ENCODE peak calls at places on chromosomes 5 and 9, in ten cellular contexts. Y is GM06990, D is natural killer cell, A is colonic mucosa, G is MM.1S, R is suprapubic skin, V is BJ, C is A549, U is AG04450, K is choroid plexus epithelial cell. Z is an unnamed sample.

GRCh38 chr9:88313364-88314220 is 74.7 kb upstream of the SPIN1 start:
- DNase-seq in C (no peak), Y (no peak), D (no peak), V (no peak), R (no peak), K (no peak), U (no peak), A (no peak), G (no peak), Z (no peak)

GRCh38 chr5:166772770-166773169 is 1518.7 kb upstream of the WWC1 start:
- DNase-seq in Y (no peak), C (no peak), A (no peak), K (peak), R (no peak), V (no peak), D (no peak), G (no peak), U (no peak), Z (no peak)

GRCh38 chr5:160250826-160251225 is 21.5 kb downstream of the FABP6 start:
- DNase-seq in U (no peak), G (no peak), V (no peak), R (no peak), Y (no peak), D (no peak), C (no peak), K (no peak), A (no peak), Z (no peak)

GRCh38 chr5:73693573-73694061 is 67.6 kb downstream of the ARHGEF28 start:
- DNase-seq in U (peak), A (no peak), R (no peak), V (no peak), D (no peak), K (peak), G (peak), C (peak), Y (no peak), Z (peak)

GRCh38 chr5:86709157-86709881 is 91.6 kb downstream of the COX7C start:
- DNase-seq in Y (no peak), G (no peak), A (no peak), C (no peak), R (no peak), K (no peak), U (no peak), D (no peak), V (no peak), Z (no peak)

GRCh38 chr9:88905506-88905905 is 85.8 kb upstream of the S1PR3 start:
- DNase-seq in C (no peak), V (no peak), K (peak), Y (no peak), U (no peak), D (no peak), A (no peak), G (no peak), R (no peak), Z (no peak)

GRCh38 chr5:10775646-10776045 is 14.6 kb upstream of the DAP start:
- DNase-seq in V (no peak), U (no peak), G (no peak), R (no peak), C (no peak), K (no peak), A (no peak), Y (no peak), D (no peak), Z (no peak)

GRCh38 chr5:72445969-72446368 is 61.2 kb downstream of the ZNF366 start:
- DNase-seq in A (no peak), K (no peak), U (no peak), R (no peak), Y (no peak), V (no peak), C (no peak), D (no peak), G (no peak), Z (no peak)

GRCh38 chr9:129835860-129836223 is 584 bp downstream of the USP20 start:
- DNase-seq in V (no peak), R (no peak), K (no peak), Y (no peak), D (no peak), C (no peak), A (no peak), G (peak), U (no peak), Z (no peak)

GRCh38 chr5:1280177-1281037 is 14.5 kb downstream of the TERT start:
- DNase-seq in K (no peak), V (no peak), G (no peak), D (no peak), A (no peak), C (no peak), R (peak), Y (no peak), U (no peak), Z (no peak)

GRCh38 chr5:8720476-8720875 is 825.4 kb downstream of the SEMA5A start:
- DNase-seq in C (no peak), K (peak), A (no peak), R (no peak), D (no peak), G (no peak), V (no peak), Y (no peak), U (no peak), Z (no peak)

GRCh38 chr5:41851116-41851515 is 19.1 kb downstream of the OXCT1 start:
- DNase-seq in U (no peak), V (no peak), D (no peak), K (no peak), Y (no peak), G (no peak), C (no peak), R (no peak), A (no peak), Z (no peak)

GRCh38 chr5:91928751-91929521 is 545.8 kb upstream of the ARRDC3 start:
- DNase-seq in V (no peak), R (no peak), K (peak), Y (no peak), A (no peak), G (peak), U (no peak), D (no peak), C (peak), Z (no peak)

GRCh38 chr5:83220331-83220730 is 143.0 kb downstream of the XRCC4 start:
- DNase-seq in G (no peak), C (no peak), Y (no peak), V (no peak), A (no peak), K (no peak), U (no peak), R (no peak), D (no peak), Z (no peak)

GRCh38 chr9:36093384-36093783 is 43.1 kb upstream of the GLIPR2 start:
- DNase-seq in G (no peak), V (no peak), K (peak), R (no peak), Y (no peak), D (no peak), C (no peak), A (no peak), U (no peak), Z (no peak)

GRCh38 chr9:26657958-26658357 is 234.6 kb downstream of the CAAP1 start:
- DNase-seq in Y (no peak), V (no peak), U (no peak), C (no peak), A (no peak), D (no peak), G (no peak), K (no peak), R (no peak), Z (no peak)

GRCh38 chr5:171390883-171391677 is 3.4 kb downstream of the NPM1 start:
- DNase-seq in D (no peak), A (no peak), R (no peak), U (no peak), G (no peak), V (no peak), C (no peak), Y (no peak), K (no peak), Z (no peak)

GRCh38 chr5:168315991-168316578 is 24.6 kb downstream of the WWC1 start:
- DNase-seq in C (no peak), K (no peak), V (no peak), Y (no peak), G (no peak), R (no peak), A (peak), D (no peak), U (no peak), Z (no peak)

GRCh38 chr5:115460476-115460875 is 84.1 kb downstream of the FEM1C start:
- DNase-seq in V (peak), K (peak), A (no peak), Y (peak), U (peak), C (peak), D (no peak), G (no peak), R (no peak), Z (peak)

GRCh38 chr5:16727937-16728336 is 111.1 kb upstream of the RETREG1 start:
- DNase-seq in C (no peak), R (no peak), D (no peak), V (no peak), G (no peak), K (no peak), U (no peak), A (peak), Y (no peak), Z (peak)

GRCh38 chr9:14089051-14089798 is 224.7 kb downstream of the NFIB start:
- DNase-seq in R (no peak), C (no peak), Y (no peak), K (peak), U (no peak), D (no peak), V (no peak), G (no peak), A (no peak), Z (no peak)

GRCh38 chr5:73412597-73412988 is 36.0 kb downstream of the FOXD1 start:
- DNase-seq in C (peak), D (no peak), V (no peak), A (no peak), U (no peak), K (peak), R (no peak), G (no peak), Y (no peak), Z (no peak)

GRCh38 chr5:38226091-38226490 is 32.3 kb upstream of the EGFLAM start:
- DNase-seq in Y (no peak), U (no peak), V (no peak), R (no peak), A (no peak), G (no peak), C (no peak), K (no peak), D (no peak), Z (no peak)

GRCh38 chr9:109910616-109911568 is 130.9 kb downstream of the PALM2AKAP2 start:
- DNase-seq in A (peak), G (no peak), U (peak), Y (no peak), V (peak), K (peak), R (no peak), D (no peak), C (peak), Z (peak)

GRCh38 chr9:109372246-109372645 is 51.4 kb upstream of the EPB41L4B start:
- DNase-seq in V (no peak), R (no peak), Y (no peak), U (no peak), D (no peak), C (no peak), G (no peak), A (no peak), K (no peak), Z (no peak)

GRCh38 chr9:14151451-14151850 is 162.5 kb downstream of the NFIB start:
- DNase-seq in R (no peak), G (no peak), Y (no peak), U (no peak), A (no peak), K (no peak), V (no peak), D (no peak), C (no peak), Z (no peak)

GRCh38 chr9:135522931-135523330 is 1.7 kb downstream of the LCN1 start:
- DNase-seq in G (no peak), C (no peak), A (no peak), V (no peak), K (no peak), R (peak), Y (no peak), U (no peak), D (peak), Z (no peak)

GRCh38 chr5:93054424-93055165 is 526.4 kb downstream of the NR2F1-AS1 start:
- DNase-seq in U (no peak), K (peak), C (no peak), R (no peak), Y (no peak), A (no peak), V (no peak), D (no peak), G (no peak), Z (no peak)

GRCh38 chr9:93193373-93193725 is 9.4 kb downstream of the WNK2 start:
- DNase-seq in U (no peak), V (no peak), R (no peak), G (no peak), A (peak), D (no peak), K (no peak), Y (no peak), C (no peak), Z (peak)
- TF ChIP-seq CTCF in U (no peak), V (no peak), R (no peak), G (no peak), A (no peak), D (no peak), K (no peak), Y (no peak), C (no peak), Z (no peak)

GRCh38 chr9:98121096-98121495 is 2.1 kb upstream of the TRIM14 start:
- DNase-seq in D (no peak), K (peak), A (peak), V (no peak), R (no peak), U (no peak), C (peak), Y (no peak), G (no peak), Z (no peak)
- TF ChIP-seq CTCF in D (no peak), K (peak), A (no peak), V (no peak), R (peak), U (no peak), C (no peak), Y (no peak), G (no peak), Z (no peak)

DNA sequence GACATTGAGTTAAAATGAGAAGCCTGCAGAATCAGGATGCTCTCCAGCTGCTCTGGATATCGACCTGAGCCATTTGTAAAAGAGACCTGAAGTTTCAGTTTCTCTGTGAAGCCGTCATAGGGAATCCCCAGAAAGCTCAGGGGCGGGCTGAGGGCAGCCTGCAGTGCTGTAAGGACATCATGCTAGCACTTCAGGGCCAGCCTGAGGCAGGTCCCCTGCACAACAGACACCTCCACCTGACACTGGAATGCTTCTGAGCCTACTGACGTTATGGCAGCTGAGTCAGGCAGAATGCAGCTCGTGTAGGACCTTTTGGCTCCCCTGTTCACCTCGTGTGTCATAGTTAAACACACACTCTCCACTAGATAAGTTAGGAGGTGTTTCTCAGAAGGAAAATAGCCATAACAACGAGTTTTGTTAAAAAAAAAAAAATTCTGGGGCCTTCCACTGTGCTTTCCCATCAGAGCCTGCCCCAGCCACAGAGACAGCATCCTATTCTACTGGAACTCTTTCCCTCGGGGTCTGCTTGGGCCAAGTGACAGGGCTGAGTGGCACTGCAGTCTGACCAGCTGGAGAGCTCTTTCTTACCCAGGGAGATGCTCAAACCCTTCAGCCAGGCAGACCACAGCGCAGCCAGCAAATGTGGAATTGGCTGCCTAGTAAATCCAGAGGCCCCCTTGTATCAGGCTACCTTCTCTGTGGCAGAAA is 354.9 kb downstream of the DIRAS2 start:
- DNase-seq in U (no peak), A (no peak), V (no peak), R (no peak), D (no peak), K (peak), Y (peak), G (peak), C (no peak), Z (no peak)
- TF ChIP-seq CTCF in U (no peak), A (no peak), V (no peak), R (no peak), D (no peak), K (no peak), Y (no peak), G (no peak), C (no peak), Z (no peak)

GRCh38 chr5:137199201-137199600 is 299.9 kb downstream of the SPOCK1 start:
- DNase-seq in R (no peak), C (no peak), D (no peak), K (no peak), V (no peak), A (no peak), G (no peak), U (no peak), Y (no peak), Z (no peak)

GRCh38 chr5:137201876-137202275 is 297.2 kb downstream of the SPOCK1 start:
- DNase-seq in D (no peak), U (no peak), G (no peak), C (peak), Y (no peak), A (no peak), R (no peak), K (peak), V (no peak), Z (no peak)

GRCh38 chr5:137200906-137201305 is 298.2 kb downstream of the SPOCK1 start:
- DNase-seq in C (no peak), K (no peak), R (no peak), G (no peak), Y (no peak), A (no peak), D (no peak), U (no peak), V (no peak), Z (no peak)

GRCh38 chr5:137203011-137203632 is 296.0 kb downstream of the SPOCK1 start:
- DNase-seq in A (no peak), Y (no peak), D (no peak), V (no peak), U (no peak), C (no peak), G (no peak), R (no peak), K (no peak), Z (no peak)

GRCh38 chr5:137199966-137200365 is 299.2 kb downstream of the SPOCK1 start:
- DNase-seq in C (peak), U (no peak), Y (no peak), R (no peak), K (peak), G (no peak), A (no peak), V (peak), D (no peak), Z (no peak)
- TF ChIP-seq CTCF in C (peak), U (no peak), Y (no peak), R (no peak), K (no peak), G (no peak), A (no peak), V (peak), D (no peak), Z (no peak)

DNA sequence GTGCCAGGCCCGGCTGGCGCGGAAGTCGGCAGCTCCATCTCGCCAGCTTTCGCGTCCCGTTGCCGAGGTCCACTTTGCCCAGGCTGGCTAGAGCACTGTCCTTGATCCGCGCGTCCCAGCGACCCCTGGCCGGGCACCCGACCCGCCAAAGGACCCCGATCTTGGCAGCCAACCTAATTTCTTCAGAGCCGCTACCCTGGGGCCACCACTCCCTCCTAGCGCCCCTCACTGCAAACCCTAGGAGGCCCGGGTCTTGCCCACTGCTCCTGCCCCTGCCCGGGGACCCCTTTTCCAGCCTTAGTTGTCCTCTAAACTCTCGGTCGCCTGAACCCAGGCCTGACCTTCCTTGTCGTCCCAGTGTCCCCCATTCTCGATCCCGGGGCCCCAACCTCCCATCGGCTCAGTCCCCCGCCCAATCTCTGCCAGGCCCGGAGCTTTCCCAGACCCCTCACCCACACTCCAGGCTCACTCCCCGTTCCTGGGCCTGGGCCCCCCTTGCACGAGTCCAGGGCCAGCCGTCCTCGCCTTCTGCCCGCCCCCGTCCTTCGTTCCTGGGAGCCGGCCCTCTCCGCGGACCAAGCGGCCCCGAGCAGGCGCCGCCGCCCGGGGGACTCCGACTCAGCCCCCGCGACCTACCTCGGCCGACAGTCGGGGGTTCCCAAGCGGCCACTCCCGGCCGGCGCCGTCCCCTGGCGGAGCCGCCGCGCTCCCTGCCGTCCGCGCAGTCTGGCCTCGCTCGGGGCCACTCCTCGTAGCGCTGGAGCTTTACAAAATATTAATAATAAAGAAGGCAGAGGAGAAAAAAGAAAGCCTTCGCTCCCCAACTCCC is 701 bp upstream of the LMX1B start:
- DNase-seq in K (no peak), C (no peak), G (no peak), Y (no peak), R (no peak), A (no peak), D (no peak), U (no peak), V (no peak), Z (no peak)
- TF ChIP-seq CTCF in K (no peak), C (no peak), G (no peak), Y (no peak), R (no peak), A (no peak), D (no peak), U (no peak), V (no peak), Z (no peak)

DNA sequence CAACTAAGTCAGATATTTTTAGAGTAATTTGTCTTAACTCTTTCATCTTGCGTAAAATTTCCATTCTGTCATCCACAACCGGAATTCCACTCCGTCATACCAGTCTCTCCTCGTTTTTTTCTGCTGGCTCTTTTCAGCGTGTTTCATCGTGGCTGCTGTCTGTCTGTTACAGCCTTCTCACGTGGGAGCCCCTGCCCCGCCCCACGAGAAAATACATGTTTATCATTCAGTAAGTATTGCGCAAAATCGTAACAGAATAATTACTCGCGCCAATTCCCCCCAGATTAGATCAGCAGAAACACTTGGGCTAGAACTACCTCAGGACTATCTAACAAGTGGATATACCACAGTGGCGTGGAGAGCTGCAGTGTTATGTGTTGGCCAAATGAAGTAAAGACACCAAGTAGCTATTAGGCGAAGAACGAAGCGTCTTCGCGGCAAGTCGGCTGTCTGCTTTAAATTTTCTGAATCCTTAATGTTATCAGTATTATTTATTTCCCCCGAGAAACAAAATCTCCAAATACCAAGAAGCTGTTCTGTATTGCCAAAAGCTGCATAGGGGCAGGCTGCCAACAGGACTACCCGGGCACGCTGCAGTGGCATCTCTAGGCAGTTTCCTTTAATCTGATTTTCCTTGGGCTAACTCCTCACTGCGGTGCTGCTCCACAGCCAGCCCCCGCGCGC is 566 bp upstream of the FOCAD start:
- DNase-seq in V (peak), G (no peak), K (peak), Y (no peak), C (peak), D (peak), A (peak), R (peak), U (no peak), Z (peak)
- TF ChIP-seq CTCF in V (no peak), G (no peak), K (no peak), Y (no peak), C (no peak), D (no peak), A (no peak), R (no peak), U (no peak), Z (peak)

DNA sequence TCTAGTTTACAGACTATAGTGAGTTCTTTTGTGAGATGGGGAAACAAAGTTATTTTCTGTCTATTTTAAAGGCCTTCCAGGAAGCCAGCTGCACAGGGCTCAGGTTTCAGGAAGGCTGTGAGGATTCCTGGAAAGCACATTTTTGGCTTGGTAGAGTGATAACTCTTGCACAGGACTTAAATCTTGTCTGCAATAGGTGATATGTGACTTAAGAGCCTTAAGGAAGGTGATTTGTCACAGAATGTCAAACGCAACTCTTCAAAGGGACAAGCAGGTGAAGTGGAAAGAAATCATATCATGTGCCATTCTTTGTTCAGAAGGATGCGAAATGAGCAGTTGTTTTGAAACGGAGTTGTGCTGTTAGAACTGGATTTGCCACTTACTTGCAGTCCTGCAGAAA is 459.2 kb downstream of the MAT2B start:
- DNase-seq in Y (no peak), G (no peak), V (no peak), C (no peak), A (no peak), K (peak), D (no peak), U (no peak), R (no peak), Z (no peak)
- TF ChIP-seq CTCF in Y (no peak), G (no peak), V (no peak), C (no peak), A (no peak), K (no peak), D (no peak), U (no peak), R (no peak), Z (no peak)

Z was measured in adrenal gland.